ENCODE peak calls at places on chromosomes 3 and 15, in five cellular contexts. J is cardiac muscle cell, S is fibroblast of lung, R is uterus, G is pancreas. E is an unnamed sample. For H3K9me3, the result is how much of the 10 kb centered on the place peaks cover.

GRCh38 chr3:117439812-117440211 is 730.2 kb downstream of the TUSC7 start:
- DNase-seq in J (peak), G (no peak), R (no peak), S (peak), E (peak)

GRCh38 chr3:195751584-195751983 is 30.8 kb downstream of the MUC20 start:
- DNase-seq in J (no peak), G (no peak), S (no peak), R (no peak), E (no peak)

GRCh38 chr3:70943886-70944285 is 631.4 kb upstream of the MDFIC2 start:
- DNase-seq in R (no peak), G (no peak), S (peak), J (no peak), E (no peak)

GRCh38 chr3:135271562-135272290 is 476.7 kb downstream of the EPHB1 start:
- DNase-seq in R (no peak), G (no peak), J (no peak), S (no peak), E (no peak)

GRCh38 chr15:62124176-62124952 is 40.7 kb downstream of the C2CD4B start:
- DNase-seq in J (no peak), S (no peak), G (no peak), R (no peak), E (peak)

GRCh38 chr3:158166223-158166622 is 56.3 kb downstream of the RSRC1 start:
- DNase-seq in G (no peak), S (no peak), J (no peak), R (no peak), E (no peak)

GRCh38 chr3:124834723-124835718 is 52.1 kb downstream of the ITGB5 start:
- DNase-seq in S (peak), J (no peak), G (peak), R (peak), E (peak)

GRCh38 chr3:177724020-177724638 is 526.8 kb upstream of the TBL1XR1 start:
- DNase-seq in G (no peak), R (peak), J (peak), S (peak), E (no peak)

GRCh38 chr3:19934098-19934566 is at the start of gene EFHB:
- DNase-seq in R (no peak), G (peak), J (peak), S (peak), E (peak)

GRCh38 chr15:70281811-70282307 is 184.1 kb upstream of the TLE3 start:
- DNase-seq in G (no peak), R (no peak), J (no peak), S (peak), E (no peak)

GRCh38 chr3:56042326-56042951 is 425.8 kb downstream of the ERC2 start:
- DNase-seq in G (no peak), S (peak), J (peak), R (no peak), E (no peak)

GRCh38 chr3:124770341-124771082 is 40.3 kb downstream of the UMPS start:
- DNase-seq in G (no peak), R (peak), S (peak), J (peak), E (no peak)

GRCh38 chr3:168093790-168094189 is 1.9 kb downstream of the GOLIM4 start:
- DNase-seq in R (no peak), S (peak), G (no peak), J (no peak), E (no peak)

GRCh38 chr3:55094691-55095090 is 166.8 kb upstream of the LRTM1 start:
- DNase-seq in J (no peak), R (no peak), S (no peak), G (no peak), E (no peak)

GRCh38 chr15:60399246-60399915 is 1.6 kb upstream of the ANXA2 start:
- DNase-seq in R (peak), S (no peak), G (no peak), J (no peak), E (no peak)

GRCh38 chr15:22839046-22839705 is 710 bp downstream of the NIPA2 start:
- DNase-seq in S (no peak), G (no peak), J (no peak), R (no peak), E (peak)

GRCh38 chr15:38647683-38648082 is 83.1 kb upstream of the RASGRP1 start:
- DNase-seq in J (peak), R (no peak), S (peak), G (no peak), E (peak)

GRCh38 chr15:36278219-36278618 is 301.2 kb upstream of the CDIN1 start:
- DNase-seq in G (no peak), J (no peak), S (peak), R (no peak), E (no peak)

GRCh38 chr3:160928183-160928718 is 172.2 kb downstream of the PPM1L start:
- DNase-seq in R (no peak), S (no peak), G (no peak), J (no peak), E (no peak)

GRCh38 chr3:87468235-87468634 is 191.9 kb upstream of the POU1F1 start:
- DNase-seq in J (no peak), G (no peak), R (no peak), S (no peak), E (no peak)
- H3K9me3 ChIP-seq in J (under half), G (under half), R (under half), S (under half), E (under half)

GRCh38 chr15:87733522-87733921 is 523.0 kb downstream of the NTRK3 start:
- DNase-seq in G (no peak), J (no peak), R (no peak), S (no peak), E (no peak)
- H3K27ac ChIP-seq in G (no peak), J (no peak), R (peak), S (no peak), E (no peak)

GRCh38 chr15:25183581-25184330 is 229.0 kb downstream of the SNRPN start:
- DNase-seq in R (no peak), J (no peak), G (peak), S (no peak), E (no peak)
- H3K9me3 ChIP-seq in R (under half), J (under half), G (under half), S (under half), E (under half)

GRCh38 chr15:85792102-85792731 is 2.5 kb downstream of the KLHL25 start:
- DNase-seq in G (no peak), S (no peak), J (no peak), R (no peak), E (no peak)

GRCh38 chr15:85786778-85787114 is 8.0 kb downstream of the KLHL25 start:
- DNase-seq in G (no peak), J (no peak), R (no peak), S (no peak), E (no peak)

GRCh38 chr15:85785887-85786777 is 8.6 kb downstream of the KLHL25 start:
- DNase-seq in G (no peak), R (no peak), J (no peak), S (no peak), E (peak)

GRCh38 chr15:85788796-85789495 is 5.8 kb downstream of the KLHL25 start:
- DNase-seq in R (no peak), J (no peak), S (no peak), G (no peak), E (peak)

GRCh38 chr15:85789496-85789875 is 5.2 kb downstream of the KLHL25 start:
- DNase-seq in S (no peak), R (no peak), J (no peak), G (no peak), E (no peak)
- H3K27ac ChIP-seq in S (no peak), R (no peak), J (no peak), G (no peak), E (no peak)

DNA sequence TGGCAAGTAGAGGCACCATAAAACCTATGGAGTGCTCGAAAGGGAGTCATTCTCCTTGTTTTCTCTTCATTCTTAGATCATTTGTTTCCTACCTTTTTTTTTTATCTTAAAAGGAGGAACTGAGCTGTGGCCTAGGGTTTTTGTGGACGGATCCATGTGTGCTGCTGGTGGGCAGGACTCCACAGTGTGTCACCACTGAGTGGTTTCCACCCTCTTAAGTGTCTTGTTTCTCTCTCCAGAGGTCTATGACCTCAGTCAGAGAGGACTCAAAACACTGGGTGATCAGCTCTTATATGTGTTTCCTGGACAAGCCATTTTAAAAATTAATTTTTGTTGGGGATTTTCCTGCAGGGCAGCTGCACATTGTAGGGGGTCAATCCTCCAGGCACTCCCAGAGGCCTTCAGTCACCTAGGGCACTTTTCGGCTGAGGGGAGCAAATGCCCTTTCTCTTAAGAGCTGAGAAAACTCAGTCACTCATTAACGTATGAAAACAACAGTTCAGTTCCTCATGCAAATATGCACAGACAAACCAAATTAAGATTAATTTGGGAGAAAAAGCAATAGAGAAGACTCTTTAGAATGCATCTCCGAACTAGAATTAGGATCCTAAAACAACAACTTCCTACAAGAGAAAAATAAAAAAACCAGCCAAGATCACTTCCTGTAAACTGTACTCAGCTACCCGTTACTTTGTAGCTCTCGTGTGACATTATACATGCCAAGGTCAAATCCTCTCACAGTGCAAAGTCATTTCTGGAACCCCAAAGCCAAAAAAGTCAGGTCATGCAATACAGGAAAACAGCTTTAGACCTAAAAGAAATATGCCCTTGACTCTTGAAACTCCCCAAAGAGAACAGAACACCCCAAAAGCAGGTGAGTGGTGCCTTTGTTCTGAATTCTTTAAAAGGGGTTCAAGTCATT is 27.6 kb upstream of the FAM3D start:
- DNase-seq in R (no peak), J (no peak), S (no peak), G (no peak), E (no peak)
- H3K9me3 ChIP-seq in R (under half), J (under half), S (under half), G (under half), E (under half)

GRCh38 chr3:65951836-65952505 is 86.7 kb downstream of the MAGI1 start:
- DNase-seq in J (no peak), G (no peak), S (peak), R (no peak), E (no peak)
- H3K27ac ChIP-seq in J (peak), G (peak), S (no peak), R (no peak), E (peak)

DNA sequence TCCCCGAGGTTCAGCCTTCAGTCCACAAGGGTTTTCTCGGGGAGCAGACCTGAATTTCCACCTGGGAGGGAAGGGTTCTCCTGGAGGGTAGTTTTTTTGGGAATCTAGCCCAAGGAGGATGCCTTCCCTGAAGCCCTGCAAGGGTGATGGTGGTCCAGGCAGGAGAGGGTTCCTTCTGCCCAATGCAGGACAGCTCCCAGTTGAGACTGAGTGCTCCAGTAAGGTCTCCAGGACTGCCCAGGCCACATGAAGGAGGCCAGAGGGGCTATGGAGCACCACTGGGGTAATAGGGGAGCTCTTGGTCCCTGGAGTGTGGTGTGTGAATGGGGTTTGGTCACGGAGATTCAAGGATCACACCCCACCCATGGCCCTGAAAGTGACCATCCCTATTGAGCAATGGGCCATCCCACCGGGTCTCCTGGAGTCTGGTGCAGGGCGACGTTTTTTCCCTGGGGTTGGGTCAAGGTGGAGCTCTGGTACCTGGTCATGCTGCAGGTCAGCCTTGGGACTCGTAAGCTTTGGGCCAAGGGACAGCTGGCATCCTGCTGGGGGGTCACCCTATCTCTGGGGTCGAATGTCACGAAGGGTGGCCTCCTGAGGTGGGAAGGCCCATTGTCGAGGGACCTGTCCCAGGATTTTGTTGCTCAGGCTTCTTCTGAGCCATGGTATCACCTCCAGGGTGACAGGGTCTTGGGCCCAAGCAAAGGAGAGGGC is 196.5 kb downstream of the UBE3A start:
- DNase-seq in R (peak), S (no peak), G (peak), J (no peak), E (no peak)
- H3K9me3 ChIP-seq in R (under half), S (under half), G (under half), J (under half), E (under half)

DNA sequence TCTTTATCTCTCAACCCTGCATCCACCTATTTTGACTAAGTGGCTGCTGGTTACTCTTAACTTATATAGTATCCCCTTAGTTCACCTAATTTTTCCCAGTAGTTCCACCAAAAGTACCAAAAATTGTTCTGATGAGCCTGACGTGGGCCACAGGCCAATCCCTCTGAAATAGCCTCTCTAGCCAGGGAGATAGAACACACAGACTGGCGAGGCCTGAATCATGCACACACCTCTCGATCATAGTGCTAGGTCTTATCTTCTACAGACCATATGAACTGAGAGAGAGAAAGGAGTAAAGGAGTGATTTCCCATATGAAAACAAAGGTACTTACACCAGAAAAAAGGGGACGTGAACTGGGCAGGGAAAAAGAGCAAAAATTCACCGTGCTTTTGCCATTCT is 72.5 kb upstream of the ADAMTS9 start:
- DNase-seq in S (no peak), G (no peak), R (no peak), J (no peak), E (no peak)
- H3K27ac ChIP-seq in S (no peak), G (no peak), R (no peak), J (peak), E (peak)

GRCh38 chr15:100118546-100118945 is 223.2 kb downstream of the ADAMTS17 start:
- DNase-seq in J (no peak), G (no peak), R (peak), S (no peak), E (no peak)
- H3K9me3 ChIP-seq in J (under half), G (under half), R (under half), S (under half), E (under half)

GRCh38 chr15:80550219-80550909 is 144.7 kb upstream of the ABHD17C start:
- DNase-seq in R (no peak), J (peak), S (peak), G (no peak), E (no peak)
- H3K27ac ChIP-seq in R (no peak), J (no peak), S (peak), G (no peak), E (no peak)

E was measured in small intestine.